ENCODE peak calls at places on chromosomes 6 and 20, in ten cellular contexts. C is heart left ventricle, A is H1, F is esophagus squamous epithelium, O is prostate gland, E is ovary, U is adrenal gland, T is IMR-90, Z is uterus, W is breast epithelium. P is an unnamed sample.

GRCh38 chr6:27517238-27517637 is 44.3 kb upstream of the ZNF184 start:
- DNase-seq in O (no peak), W (no peak), C (no peak), U (no peak), F (no peak), T (no peak), E (no peak), Z (no peak), A (no peak), P (no peak)

GRCh38 chr6:109738667-109739066 is 47.6 kb downstream of the FIG4 start:
- DNase-seq in A (no peak), W (no peak), U (no peak), T (no peak), Z (no peak), O (no peak), C (no peak), E (no peak), F (no peak), P (no peak)

GRCh38 chr6:106119526-106119925 is 33.4 kb downstream of the PRDM1 start:
- DNase-seq in T (no peak), U (no peak), Z (no peak), O (no peak), F (no peak), A (no peak), W (no peak), E (no peak), C (no peak), P (no peak)

GRCh38 chr6:132820629-132821381 is 6.4 kb downstream of the RPS12 start:
- DNase-seq in O (no peak), U (no peak), E (no peak), T (peak), C (no peak), F (no peak), A (peak), W (no peak), Z (no peak), P (no peak)

GRCh38 chr6:160972111-160972510 is 19.5 kb upstream of the MAP3K4 start:
- DNase-seq in F (no peak), Z (no peak), E (no peak), T (peak), U (no peak), W (no peak), O (no peak), C (no peak), A (no peak), P (no peak)

GRCh38 chr6:66533921-66534404 is 826.9 kb upstream of the EYS start:
- DNase-seq in Z (no peak), E (no peak), U (no peak), F (no peak), O (no peak), W (no peak), T (no peak), C (no peak), A (no peak), P (no peak)

GRCh38 chr20:48192109-48192508 is 406.8 kb upstream of the SULF2 start:
- DNase-seq in A (no peak), T (no peak), U (no peak), Z (no peak), O (no peak), W (no peak), F (no peak), E (no peak), C (no peak), P (no peak)

GRCh38 chr20:48163521-48163920 is 378.2 kb upstream of the SULF2 start:
- DNase-seq in A (no peak), U (no peak), C (no peak), O (no peak), E (no peak), W (no peak), T (no peak), F (no peak), Z (no peak), P (no peak)

GRCh38 chr6:97215157-97215769 is 67.8 kb downstream of the MMS22L start:
- DNase-seq in U (peak), A (no peak), Z (no peak), W (no peak), E (no peak), O (no peak), T (peak), C (no peak), F (no peak), P (no peak)

GRCh38 chr6:85459224-85459901 is 9.5 kb downstream of the NT5E start:
- DNase-seq in T (peak), O (no peak), F (no peak), C (no peak), Z (no peak), U (no peak), E (no peak), W (no peak), A (no peak), P (no peak)

GRCh38 chr20:45911486-45912343 is at the start of gene PLTP:
- DNase-seq in Z (peak), O (peak), E (peak), T (peak), A (peak), F (no peak), C (peak), U (peak), W (no peak), P (peak)

GRCh38 chr6:167420177-167420576 is 95.3 kb downstream of the TTLL2 start:
- DNase-seq in U (no peak), Z (no peak), C (no peak), W (no peak), T (no peak), A (peak), E (no peak), O (no peak), F (no peak), P (no peak)

GRCh38 chr6:14211596-14211961 is 94.0 kb downstream of the CD83 start:
- DNase-seq in W (no peak), F (peak), U (peak), Z (peak), A (no peak), T (peak), C (peak), E (peak), O (peak), P (peak)

GRCh38 chr6:74645108-74645849 is 560.6 kb downstream of the COL12A1 start:
- DNase-seq in W (no peak), E (no peak), Z (no peak), T (no peak), O (no peak), U (no peak), A (no peak), F (no peak), C (no peak), P (no peak)

GRCh38 chr6:14742171-14742570 is 503.7 kb upstream of the JARID2 start:
- DNase-seq in T (no peak), C (no peak), O (no peak), E (no peak), W (no peak), F (no peak), A (no peak), U (no peak), Z (no peak), P (no peak)

GRCh38 chr20:30484009-30484748 is 773.3 kb upstream of the DEFB115 start:
- DNase-seq in U (no peak), T (no peak), C (no peak), Z (no peak), A (peak), E (no peak), O (no peak), W (no peak), F (no peak), P (no peak)

GRCh38 chr6:36908758-36909157 is 23.0 kb downstream of the C6orf89 start:
- DNase-seq in E (no peak), W (no peak), C (no peak), U (no peak), Z (no peak), A (no peak), T (no peak), O (no peak), F (no peak), P (no peak)

GRCh38 chr20:54176610-54177009 is 2.8 kb upstream of the CYP24A1 start:
- DNase-seq in O (no peak), Z (no peak), A (no peak), T (no peak), U (no peak), W (no peak), E (no peak), C (no peak), F (no peak), P (no peak)

GRCh38 chr20:47688385-47689381 is 96.6 kb downstream of the SULF2 start:
- DNase-seq in E (no peak), W (no peak), F (no peak), C (no peak), U (no peak), O (no peak), A (no peak), Z (no peak), T (peak), P (no peak)

GRCh38 chr6:72861935-72862432 is 240.1 kb downstream of the KCNQ5 start:
- DNase-seq in W (no peak), A (no peak), T (peak), F (no peak), C (peak), Z (no peak), O (peak), E (no peak), U (no peak), P (peak)

GRCh38 chr6:41787219-41787917 is at the start of gene TOMM6:
- DNase-seq in F (peak), C (peak), U (peak), A (peak), E (peak), Z (peak), W (peak), T (peak), O (peak), P (peak)
- TF ChIP-seq POLR2A in F (peak), C (no peak), U (peak), A (peak), E (peak), Z (peak), W (peak), T (peak), O (peak), P (peak)

DNA sequence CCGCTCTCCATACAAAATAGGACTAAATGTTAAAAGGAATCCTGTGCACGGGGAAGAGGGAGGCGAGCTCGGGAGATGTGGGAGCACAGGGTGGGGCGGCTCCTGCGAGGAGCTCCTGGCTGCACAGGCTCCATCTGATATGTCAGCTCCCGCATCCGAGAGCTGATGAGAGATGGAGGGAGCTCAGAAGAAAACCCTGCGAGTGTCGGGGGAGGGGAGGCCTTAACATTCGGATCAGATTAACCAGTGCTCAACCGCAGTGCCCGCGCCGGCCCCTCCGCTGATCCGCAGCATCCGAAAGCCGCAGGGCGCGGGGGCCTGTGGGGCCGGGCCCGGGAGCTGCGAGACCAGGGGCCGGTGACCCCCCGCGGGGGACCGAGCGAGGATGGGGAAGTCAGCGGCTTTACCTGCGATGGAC is 571 bp downstream of the ELOVL4 start:
- DNase-seq in T (peak), O (peak), E (peak), F (no peak), Z (peak), W (no peak), U (peak), A (peak), C (no peak), P (no peak)
- H3K4me3 ChIP-seq in T (peak), O (peak), E (peak), F (peak), Z (peak), W (peak), U (no peak), A (peak), C (peak), P (peak)

GRCh38 chr6:44054635-44055559 is 72.4 kb downstream of the MRPL14 start:
- DNase-seq in E (no peak), T (peak), A (no peak), W (no peak), Z (no peak), O (no peak), C (no peak), U (no peak), F (no peak), P (no peak)
- H3K27ac ChIP-seq in E (no peak), T (peak), A (no peak), W (peak), Z (peak), O (no peak), C (no peak), U (no peak), F (no peak), P (no peak)

DNA sequence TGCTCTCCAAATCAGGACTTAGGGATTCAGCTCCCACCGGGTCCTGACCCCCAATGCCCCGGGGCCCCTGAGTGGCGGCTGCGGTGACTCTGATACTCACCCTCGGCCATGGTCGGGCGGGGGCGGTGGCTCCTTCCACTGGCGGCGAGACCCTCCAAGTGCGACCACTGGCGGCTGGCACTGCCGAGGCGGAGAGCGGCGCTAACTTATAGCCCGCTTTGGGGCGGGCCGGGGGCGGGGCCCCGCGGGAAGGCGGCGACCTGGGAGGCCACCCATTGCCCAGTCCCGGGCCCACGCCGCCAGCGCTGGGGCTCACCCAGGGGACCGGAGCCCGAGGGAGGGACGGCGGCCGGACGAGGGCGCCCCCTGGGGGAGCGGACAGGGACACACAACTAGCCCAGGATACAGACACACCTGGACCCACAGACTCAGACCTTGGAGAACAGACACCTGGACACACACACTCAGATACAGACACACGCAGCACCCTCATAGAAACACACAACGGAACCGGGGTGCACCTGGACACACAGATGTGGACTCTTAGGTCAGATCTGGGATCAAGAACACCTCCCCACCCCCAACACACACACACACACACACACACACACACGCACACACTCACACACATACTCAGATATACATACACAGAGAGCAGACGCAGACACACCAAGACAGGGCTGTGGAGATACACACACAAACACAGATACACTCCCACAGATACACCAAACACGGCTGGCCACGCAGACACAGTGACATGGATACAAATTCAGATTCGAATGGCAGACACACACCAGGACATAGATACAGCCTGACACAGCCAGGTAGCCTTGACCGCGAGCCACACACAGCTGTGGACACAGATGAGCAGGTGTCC is at the start of gene TGM2:
- DNase-seq in W (no peak), U (peak), A (peak), T (peak), O (peak), F (peak), E (peak), Z (peak), C (peak), P (peak)
- TF ChIP-seq POLR2A in W (no peak), U (no peak), A (no peak), T (no peak), O (peak), F (no peak), E (no peak), Z (peak), C (peak), P (peak)

DNA sequence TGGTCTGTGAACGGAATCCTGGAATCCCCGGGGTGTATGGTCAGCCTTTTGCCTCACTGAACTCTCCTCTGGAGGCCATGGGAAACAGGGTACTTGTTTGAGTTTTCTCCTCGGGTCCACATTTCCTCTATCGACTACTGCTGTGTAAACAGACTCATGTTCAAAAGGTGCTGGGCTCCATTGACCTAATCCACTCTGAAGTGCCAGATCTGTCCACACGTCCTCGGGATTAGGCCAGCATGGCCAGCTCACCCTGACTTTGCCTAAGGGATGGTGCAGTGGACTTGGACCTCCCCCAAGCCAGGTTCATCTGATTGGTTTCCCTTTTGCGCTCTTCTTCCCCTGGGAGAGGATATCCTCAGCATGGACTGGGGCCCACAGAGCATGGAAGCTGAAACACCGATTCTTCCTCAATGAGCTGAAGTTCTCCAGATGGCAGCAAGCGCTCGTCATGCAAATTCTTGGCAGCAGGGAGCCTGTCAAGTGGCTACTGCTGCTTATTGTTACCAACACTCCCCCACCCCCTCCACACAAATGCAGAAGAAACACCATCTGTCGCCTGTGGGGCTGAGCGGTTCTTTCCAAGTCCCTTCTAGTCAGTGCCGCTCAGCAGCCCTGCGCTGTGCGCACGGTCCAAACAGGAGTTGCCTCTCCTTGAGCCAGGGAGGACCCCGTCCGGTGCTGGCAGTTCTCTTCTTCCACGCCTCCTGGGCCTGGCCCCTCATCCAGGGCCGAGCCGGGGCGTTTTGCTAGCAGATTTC is 292.6 kb upstream of the MARCKS start:
- DNase-seq in T (peak), U (peak), C (peak), W (peak), O (peak), E (peak), Z (peak), F (peak), A (peak), P (peak)
- H3K4me3 ChIP-seq in T (peak), U (no peak), C (peak), W (peak), O (no peak), E (peak), Z (no peak), F (peak), A (peak), P (peak)

DNA sequence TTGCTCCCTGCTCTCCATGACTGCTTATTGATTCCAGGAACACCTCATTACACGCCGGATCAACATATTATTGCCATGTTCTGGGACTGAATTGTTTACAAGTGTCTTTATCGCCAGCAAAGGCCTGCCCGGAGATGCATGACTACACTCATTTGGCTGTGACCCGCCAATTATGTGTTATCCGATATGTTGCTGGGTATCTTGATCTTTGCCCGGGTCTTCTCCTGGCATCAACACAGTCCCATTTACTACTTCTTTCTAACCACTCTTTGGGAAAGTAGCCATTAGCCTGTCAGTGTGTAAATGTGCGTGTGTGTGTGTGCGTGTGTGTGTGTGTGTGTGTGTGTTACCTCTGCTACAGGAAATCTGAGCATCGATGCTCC is 15.4 kb downstream of the LINC00237 start:
- DNase-seq in O (no peak), T (no peak), A (no peak), W (no peak), Z (no peak), E (no peak), C (no peak), U (no peak), F (no peak), P (no peak)
- H3K27ac ChIP-seq in O (no peak), T (no peak), A (no peak), W (no peak), Z (no peak), E (no peak), C (no peak), U (no peak), F (no peak), P (no peak)

GRCh38 chr20:38951611-38952010 is 10.5 kb upstream of the DHX35 start:
- DNase-seq in F (no peak), W (no peak), C (no peak), Z (no peak), T (no peak), U (no peak), E (no peak), A (no peak), O (no peak), P (no peak)

GRCh38 chr20:38952153-38952552 is 10.0 kb upstream of the DHX35 start:
- DNase-seq in O (no peak), U (no peak), W (no peak), Z (no peak), E (no peak), F (no peak), C (no peak), A (no peak), T (no peak), P (no peak)

GRCh38 chr20:38946836-38947235 is 15.3 kb upstream of the DHX35 start:
- DNase-seq in U (no peak), W (no peak), A (no peak), T (no peak), Z (no peak), C (no peak), O (no peak), E (no peak), F (no peak), P (no peak)

GRCh38 chr20:38950254-38950653 is 11.9 kb upstream of the DHX35 start:
- DNase-seq in C (no peak), O (no peak), T (no peak), U (no peak), W (no peak), Z (no peak), E (no peak), A (no peak), F (no peak), P (no peak)

GRCh38 chr20:38947931-38948362 is 14.2 kb upstream of the DHX35 start:
- DNase-seq in U (no peak), E (no peak), F (no peak), T (no peak), W (no peak), Z (no peak), C (no peak), O (no peak), A (no peak), P (no peak)
- TF ChIP-seq POLR2A in U (no peak), E (no peak), F (no peak), T (no peak), W (no peak), Z (no peak), C (no peak), O (no peak), A (no peak), P (no peak)

GRCh38 chr6:19663479-19663878 is 173.7 kb upstream of the ID4 start:
- DNase-seq in Z (no peak), C (no peak), T (no peak), E (no peak), A (no peak), F (no peak), U (no peak), W (no peak), O (no peak), P (no peak)

GRCh38 chr6:19664050-19664449 is 173.1 kb upstream of the ID4 start:
- DNase-seq in E (no peak), C (no peak), T (no peak), W (no peak), A (no peak), Z (no peak), O (no peak), F (no peak), U (no peak), P (no peak)

GRCh38 chr6:19662911-19663310 is 174.3 kb upstream of the ID4 start:
- DNase-seq in U (no peak), Z (no peak), O (no peak), A (no peak), F (no peak), E (no peak), C (no peak), T (no peak), W (no peak), P (no peak)

GRCh38 chr6:19668710-19669109 is 168.5 kb upstream of the ID4 start:
- DNase-seq in O (no peak), E (no peak), C (no peak), Z (no peak), F (no peak), W (no peak), A (no peak), U (no peak), T (no peak), P (no peak)

GRCh38 chr6:19664878-19665715 is 172.1 kb upstream of the ID4 start:
- DNase-seq in W (no peak), U (no peak), O (no peak), E (no peak), A (no peak), Z (no peak), T (no peak), C (no peak), F (no peak), P (no peak)
- H3K4me3 ChIP-seq in W (no peak), U (no peak), O (no peak), E (no peak), A (no peak), Z (no peak), T (no peak), C (no peak), F (no peak), P (no peak)